ENCODE peak calls at places on chromosomes 16 and 17, in eight cellular contexts. A is IMR-90, E is H9, J is endothelial cell of umbilical vein, Y is H1, Z is MM.1S, S is HCT116, Q is fibroblast of lung. M is an unnamed sample.
A peak's percentile ranks its signal among the peaks of the same experiment; 100 is the strongest.

GRCh38 chr16:30766922-30767284 is 4.8 kb downstream of the RNF40 start:
- DNase-seq in A (no peak), E (no peak), J (no peak), Y (no peak), Z (no peak), S (no peak), Q (no peak), M (no peak)

GRCh38 chr17:29019475-29020181 is 13.8 kb upstream of the SEZ6 start:
- DNase-seq in A (no peak), E (peak; percentile 74), J (no peak), Y (no peak), Z (no peak), S (no peak), Q (no peak), M (peak; percentile 88)

GRCh38 chr16:56995136-56995805 is 5.9 kb downstream of the NLRC5 start:
- DNase-seq in A (no peak), E (no peak), J (no peak), Y (no peak), Z (no peak), S (no peak), Q (no peak), M (no peak)

GRCh38 chr17:76416899-76417298 is 32.5 kb downstream of the SPHK1 start:
- DNase-seq in A (no peak), E (no peak), J (no peak), Y (no peak), Z (no peak), S (no peak), Q (no peak), M (no peak)

GRCh38 chr17:34207572-34207971 is 47.5 kb upstream of the CCL2 start:
- DNase-seq in A (no peak), E (no peak), J (no peak), Y (no peak), Z (no peak), S (no peak), Q (no peak), M (no peak)

GRCh38 chr17:15475620-15476354 is 8.4 kb upstream of the CDRT4 start:
- DNase-seq in A (peak; percentile 62), E (no peak), J (no peak), Y (no peak), Z (no peak), S (no peak), Q (peak; percentile 67), M (no peak)

GRCh38 chr16:81170824-81171223 is 67.7 kb upstream of the BCO1 start:
- DNase-seq in A (no peak), E (peak; percentile 70), J (no peak), Y (no peak), Z (no peak), S (no peak), Q (no peak), M (peak; percentile 92)

GRCh38 chr17:49407981-49408501 is 6.6 kb downstream of the PHB1 start:
- DNase-seq in A (peak; percentile 56), E (peak; percentile 92), J (peak; percentile 65), Y (peak; percentile 70), Z (peak; percentile 81), S (peak; percentile 50), Q (peak; percentile 68), M (peak; percentile 99)

GRCh38 chr16:68236804-68237242 is 896 bp upstream of the ESRP2 start:
- DNase-seq in A (no peak), E (no peak), J (peak; percentile 40), Y (no peak), Z (no peak), S (no peak), Q (no peak), M (peak; percentile 75)

GRCh38 chr17:8875957-8876356 is 8.5 kb upstream of the PIK3R6 start:
- DNase-seq in A (peak; percentile 21), E (peak; percentile 58), J (no peak), Y (no peak), Z (no peak), S (no peak), Q (peak; percentile 6), M (peak; percentile 55)

GRCh38 chr17:6427284-6427781 is 7.6 kb downstream of the AIPL1 start:
- DNase-seq in A (peak; percentile 16), E (no peak), J (no peak), Y (no peak), Z (peak; percentile 87), S (no peak), Q (peak; percentile 22), M (no peak)

GRCh38 chr17:10265100-10265810 is 66.8 kb upstream of the GAS7 start:
- DNase-seq in A (peak; percentile 68), E (no peak), J (no peak), Y (no peak), Z (no peak), S (no peak), Q (peak; percentile 2), M (no peak)

GRCh38 chr17:45127583-45128300 is 4.6 kb downstream of the PLCD3 start:
- DNase-seq in A (peak; percentile 42), E (peak; percentile 74), J (peak; percentile 73), Y (no peak), Z (no peak), S (no peak), Q (no peak), M (peak; percentile 83)

GRCh38 chr16:31715915-31716314 is 157.7 kb upstream of the ZNF267 start:
- DNase-seq in A (no peak), E (no peak), J (no peak), Y (no peak), Z (no peak), S (no peak), Q (no peak), M (no peak)

GRCh38 chr17:4136373-4136772 is 6.5 kb downstream of the ZZEF1 start:
- DNase-seq in A (peak; percentile 37), E (no peak), J (no peak), Y (no peak), Z (no peak), S (no peak), Q (no peak), M (no peak)

GRCh38 chr16:84582958-84583516 is 34.8 kb downstream of the COTL1 start:
- DNase-seq in A (peak; percentile 81), E (peak; percentile 32), J (no peak), Y (no peak), Z (no peak), S (no peak), Q (peak; percentile 68), M (no peak)
- H3K9ac ChIP-seq in A (no peak overlapping the region), E (no peak overlapping the region), J (no peak overlapping the region), Y (no peak overlapping the region), Z (no peak overlapping the region), S (no peak overlapping the region), Q (no peak overlapping the region), M (no peak overlapping the region)

GRCh38 chr17:37699285-37699973 is 45.4 kb downstream of the HNF1B start:
- DNase-seq in A (no peak), E (no peak), J (no peak), Y (no peak), Z (no peak), S (no peak), Q (no peak), M (no peak)

GRCh38 chr17:37700881-37701280 is 44.0 kb downstream of the HNF1B start:
- DNase-seq in A (peak; percentile 36), E (no peak), J (no peak), Y (no peak), Z (no peak), S (no peak), Q (no peak), M (no peak)

GRCh38 chr17:37702605-37703004 is 42.3 kb downstream of the HNF1B start:
- DNase-seq in A (peak; percentile 91), E (no peak), J (no peak), Y (no peak), Z (peak; percentile 14), S (peak; percentile 33), Q (peak; percentile 57), M (no peak)

GRCh38 chr17:37698856-37699255 is 46.0 kb downstream of the HNF1B start:
- DNase-seq in A (no peak), E (no peak), J (no peak), Y (no peak), Z (no peak), S (no peak), Q (no peak), M (no peak)

DNA sequence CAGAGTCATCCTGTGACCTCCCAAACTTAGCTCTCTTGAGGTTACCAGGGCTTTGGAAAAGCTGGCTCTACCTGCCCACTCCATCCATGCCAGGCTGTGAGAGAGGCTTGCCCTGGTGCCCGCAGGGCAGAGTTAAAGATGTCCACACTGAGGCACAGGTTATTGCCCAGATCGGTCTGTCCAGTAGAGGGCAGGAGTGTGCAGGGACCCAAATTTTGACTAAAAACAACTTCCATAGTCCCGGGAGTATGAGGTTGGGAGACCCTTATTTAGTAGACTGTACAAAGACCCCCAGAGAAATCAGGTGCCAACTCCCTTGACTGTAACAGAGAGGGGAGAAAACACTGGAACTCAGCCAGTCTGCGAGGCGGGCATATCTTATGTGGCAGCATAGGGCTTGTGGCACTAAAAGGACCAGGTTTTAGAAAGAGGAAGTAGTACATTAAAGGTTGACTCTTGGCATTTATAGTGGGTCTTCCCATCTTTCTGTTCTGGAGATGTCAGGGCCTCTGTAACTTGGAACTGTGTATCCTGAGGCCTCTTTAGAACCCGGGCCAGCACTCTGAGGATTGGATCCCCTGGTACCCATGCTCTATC is 43.3 kb downstream of the HNF1B start:
- DNase-seq in A (no peak), E (peak; percentile 56), J (peak; percentile 27), Y (no peak), Z (peak; percentile 44), S (peak; percentile 18), Q (peak; percentile 11), M (peak; percentile 87)
- TF ChIP-seq CTCF in A (peak; percentile 51), E (peak; percentile 77), J (peak; percentile 68), Y (peak; percentile 78), Z (peak; percentile 94), S (peak; percentile 81), Q (peak; percentile 64), M (peak; percentile 82)

DNA sequence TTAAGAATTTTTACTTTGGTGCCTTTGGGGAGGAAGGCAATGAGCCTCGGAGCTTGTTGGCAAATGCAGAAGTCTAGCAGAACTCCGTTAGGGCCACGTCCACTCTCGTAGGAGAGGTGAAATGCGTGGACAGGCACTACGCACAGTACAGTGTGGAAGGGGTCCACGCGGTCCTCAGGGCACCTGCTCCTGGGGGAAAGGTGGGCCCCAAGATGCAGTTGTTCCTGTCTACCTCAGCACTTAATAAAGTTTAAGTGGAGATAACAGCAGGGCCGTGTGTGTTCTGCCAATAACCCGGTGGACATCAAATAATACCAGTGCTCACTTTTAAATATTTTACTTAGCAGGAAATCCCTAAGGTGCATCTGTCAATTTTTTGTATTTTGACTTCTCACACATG is 1.8 kb downstream of the RAB11FIP3 start:
- DNase-seq in A (no peak), E (no peak), J (peak; percentile 18), Y (no peak), Z (no peak), S (no peak), Q (no peak), M (no peak)
- H3K9ac ChIP-seq in A (peak overlapping the region; percentile 58), E (no peak overlapping the region), J (peak overlapping the region; percentile 50), Y (no peak overlapping the region), Z (no peak overlapping the region), S (no peak overlapping the region), Q (no peak overlapping the region), M (peak overlapping the region; percentile 51)

DNA sequence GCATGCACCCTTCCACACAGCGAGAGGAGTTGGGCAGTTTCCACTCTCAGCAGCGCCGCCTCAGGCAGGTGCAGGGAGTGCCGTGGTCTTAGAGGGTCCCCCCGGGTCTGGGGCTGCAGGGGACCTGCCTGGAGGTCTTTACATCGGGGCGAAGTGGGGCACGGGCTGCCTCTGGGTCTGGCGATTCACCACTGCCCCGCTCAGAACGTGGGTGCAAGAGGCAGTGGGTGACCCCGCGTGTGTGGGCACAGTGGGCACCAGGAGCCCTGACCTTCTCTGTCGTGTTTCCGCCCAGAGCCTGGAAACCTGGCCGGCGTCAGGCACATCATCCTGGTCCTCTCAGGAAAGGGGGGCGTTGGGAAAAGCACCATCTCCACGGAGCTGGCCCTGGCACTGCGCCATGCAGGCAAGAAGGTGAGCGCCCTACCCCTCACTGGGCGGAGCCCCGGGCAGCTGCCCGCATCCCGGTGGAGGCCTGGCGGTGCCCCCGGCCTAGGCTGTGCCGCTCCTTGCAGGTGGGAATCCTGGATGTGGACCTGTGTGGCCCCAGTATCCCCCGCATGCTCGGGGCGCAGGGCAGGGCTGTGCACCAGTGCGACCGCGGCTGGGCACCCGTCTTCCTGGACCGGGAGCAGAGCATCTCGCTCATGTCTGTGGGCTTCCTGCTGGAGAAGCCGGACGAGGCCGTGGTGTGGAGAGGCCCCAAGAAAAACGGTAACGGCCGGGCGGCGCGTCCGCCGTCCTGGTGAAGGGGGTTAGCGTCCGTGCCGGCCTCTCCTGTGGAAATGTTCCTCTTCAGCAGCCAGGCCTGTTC is 3.7 kb downstream of the NUBP2 start:
- DNase-seq in A (no peak), E (peak; percentile 35), J (no peak), Y (no peak), Z (no peak), S (no peak), Q (no peak), M (peak; percentile 63)
- TF ChIP-seq CTCF in A (no peak), E (peak; percentile 31), J (peak; percentile 2), Y (peak; percentile 9), Z (no peak), S (peak; percentile 21), Q (no peak), M (peak; percentile 32)

M was measured in endodermal cell.